ENCODE peak calls at places on chromosomes 1 and 21, in five cellular contexts. One of them, this sample, is unnamed.

GRCh38 chr1:208461680-208462079 is 217.5 kb upstream of the PLXNA2 start:
- DNase-seq in H9: no peak
- DNase-seq in H1: no peak
- DNase-seq in neuronal stem cell: no peak
- DNase-seq in mesenchymal stem cell: no peak
- DNase-seq in this sample: no peak

GRCh38 chr1:110309768-110310167 is 29.4 kb upstream of the RBM15 start:
- DNase-seq in H9: no peak
- DNase-seq in H1: no peak
- DNase-seq in neuronal stem cell: no peak
- DNase-seq in mesenchymal stem cell: peak; percentile 57
- DNase-seq in this sample: no peak

GRCh38 chr1:93005252-93005598 is 44.0 kb upstream of the DIPK1A start:
- DNase-seq in H9: no peak
- DNase-seq in H1: no peak
- DNase-seq in neuronal stem cell: no peak
- DNase-seq in mesenchymal stem cell: no peak
- DNase-seq in this sample: no peak

GRCh38 chr1:167052389-167052788 is 37.8 kb downstream of the GPA33 start:
- DNase-seq in H9: peak; percentile 81
- DNase-seq in H1: peak; percentile 38
- DNase-seq in neuronal stem cell: no peak
- DNase-seq in mesenchymal stem cell: peak; percentile 12
- DNase-seq in this sample: peak; percentile 41

GRCh38 chr1:203467550-203467921 is 8.1 kb upstream of the PRELP start:
- DNase-seq in H9: no peak
- DNase-seq in H1: no peak
- DNase-seq in neuronal stem cell: no peak
- DNase-seq in mesenchymal stem cell: no peak
- DNase-seq in this sample: no peak

GRCh38 chr1:193448682-193449461 is 262.5 kb upstream of the B3GALT2 start:
- DNase-seq in H9: no peak
- DNase-seq in H1: no peak
- DNase-seq in neuronal stem cell: no peak
- DNase-seq in mesenchymal stem cell: peak; percentile 24
- DNase-seq in this sample: no peak

GRCh38 chr1:31927661-31927980 is 10.5 kb downstream of the PTP4A2 start:
- DNase-seq in H9: no peak
- DNase-seq in H1: no peak
- DNase-seq in neuronal stem cell: no peak
- DNase-seq in mesenchymal stem cell: no peak
- DNase-seq in this sample: no peak

GRCh38 chr1:24111998-24112380 is at the start of gene MYOM3:
- DNase-seq in H9: no peak
- DNase-seq in H1: no peak
- DNase-seq in neuronal stem cell: no peak
- DNase-seq in mesenchymal stem cell: no peak
- DNase-seq in this sample: no peak

GRCh38 chr1:211697356-211697755 is 21.9 kb upstream of the NEK2 start:
- DNase-seq in H9: no peak
- DNase-seq in H1: no peak
- DNase-seq in neuronal stem cell: no peak
- DNase-seq in mesenchymal stem cell: no peak
- DNase-seq in this sample: no peak

GRCh38 chr1:160711528-160712311 is at the start of gene CD48:
- DNase-seq in H9: no peak
- DNase-seq in H1: no peak
- DNase-seq in neuronal stem cell: no peak
- DNase-seq in mesenchymal stem cell: no peak
- DNase-seq in this sample: no peak

GRCh38 chr1:222926566-222926965 is 111.7 kb downstream of the DISP1 start:
- DNase-seq in H9: no peak
- DNase-seq in H1: no peak
- DNase-seq in neuronal stem cell: no peak
- DNase-seq in mesenchymal stem cell: peak; percentile 69
- DNase-seq in this sample: no peak

GRCh38 chr1:8343464-8344001 is 25.6 kb downstream of the SLC45A1 start:
- DNase-seq in H9: peak; percentile 26
- DNase-seq in H1: no peak
- DNase-seq in neuronal stem cell: no peak
- DNase-seq in mesenchymal stem cell: peak; percentile 96
- DNase-seq in this sample: peak; percentile 79

GRCh38 chr21:46082638-46083270 is 15.2 kb upstream of the COL6A2 start:
- DNase-seq in H9: peak; percentile 20
- DNase-seq in H1: no peak
- DNase-seq in neuronal stem cell: no peak
- DNase-seq in mesenchymal stem cell: no peak
- DNase-seq in this sample: no peak
- H3K4ac ChIP-seq in H9: no peak overlapping the region
- H3K4ac ChIP-seq in H1: no peak overlapping the region
- H3K4ac ChIP-seq in neuronal stem cell: no peak overlapping the region
- H3K4ac ChIP-seq in mesenchymal stem cell: no peak overlapping the region
- H3K4ac ChIP-seq in this sample: no peak overlapping the region

DNA sequence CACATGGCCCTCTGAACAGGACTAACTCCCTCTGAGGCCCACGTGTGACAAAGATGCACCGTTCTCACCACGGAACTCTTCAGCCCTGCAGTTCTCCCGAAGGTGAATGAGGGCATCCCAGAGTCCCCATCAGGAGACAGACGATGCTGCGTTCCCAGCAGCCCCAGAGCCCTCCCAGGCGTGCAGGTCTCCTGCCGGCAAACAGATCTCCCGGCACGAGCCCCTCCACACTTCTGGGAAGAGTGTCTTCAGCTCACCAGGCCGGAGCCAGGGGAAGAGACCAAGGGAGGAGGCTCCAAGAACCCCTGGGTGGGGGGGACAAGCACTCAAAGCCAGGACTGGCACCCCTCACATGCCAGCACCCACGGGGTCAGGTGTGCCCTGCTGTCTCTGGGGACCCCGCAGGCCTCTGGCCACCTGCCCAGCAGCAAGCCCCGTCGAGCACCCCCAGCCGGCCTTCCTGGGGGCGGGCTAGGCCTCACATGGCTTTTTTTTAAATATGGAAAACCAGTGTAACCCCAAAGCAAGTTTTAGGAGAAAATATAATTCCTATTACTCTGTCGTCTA is 45.1 kb upstream of the TRAPPC10 start:
- DNase-seq in H9: no peak
- DNase-seq in H1: no peak
- DNase-seq in neuronal stem cell: no peak
- DNase-seq in mesenchymal stem cell: no peak
- DNase-seq in this sample: no peak
- H2BK12ac ChIP-seq in H9: no peak overlapping the region
- H2BK12ac ChIP-seq in H1: no peak overlapping the region
- H2BK12ac ChIP-seq in neuronal stem cell: no peak overlapping the region
- H2BK12ac ChIP-seq in mesenchymal stem cell: no peak overlapping the region
- H2BK12ac ChIP-seq in this sample: no peak overlapping the region

GRCh38 chr1:153697873-153698647 is 19.6 kb downstream of the NPR1 start:
- DNase-seq in H9: peak; percentile 56
- DNase-seq in H1: no peak
- DNase-seq in neuronal stem cell: no peak
- DNase-seq in mesenchymal stem cell: no peak
- DNase-seq in this sample: peak; percentile 54
- H4K8ac ChIP-seq in H9: no peak overlapping the region
- H4K8ac ChIP-seq in H1: peak overlapping the region; percentile 82
- H4K8ac ChIP-seq in neuronal stem cell: no peak overlapping the region
- H4K8ac ChIP-seq in mesenchymal stem cell: peak overlapping the region; percentile 96
- H4K8ac ChIP-seq in this sample: peak overlapping the region; percentile 85

GRCh38 chr1:10178602-10179407 is 31.6 kb upstream of the KIF1B start:
- DNase-seq in H9: no peak
- DNase-seq in H1: peak; percentile 5
- DNase-seq in neuronal stem cell: peak; percentile 60
- DNase-seq in mesenchymal stem cell: no peak
- DNase-seq in this sample: no peak

GRCh38 chr1:10179751-10180150 is 30.6 kb upstream of the KIF1B start:
- DNase-seq in H9: no peak
- DNase-seq in H1: no peak
- DNase-seq in neuronal stem cell: peak; percentile 55
- DNase-seq in mesenchymal stem cell: no peak
- DNase-seq in this sample: no peak

GRCh38 chr1:10181154-10181553 is 29.2 kb upstream of the KIF1B start:
- DNase-seq in H9: no peak
- DNase-seq in H1: no peak
- DNase-seq in neuronal stem cell: no peak
- DNase-seq in mesenchymal stem cell: no peak
- DNase-seq in this sample: no peak

GRCh38 chr1:10173582-10173981 is 36.8 kb upstream of the KIF1B start:
- DNase-seq in H9: no peak
- DNase-seq in H1: no peak
- DNase-seq in neuronal stem cell: no peak
- DNase-seq in mesenchymal stem cell: no peak
- DNase-seq in this sample: no peak

GRCh38 chr1:10179408-10179685 is 31.0 kb upstream of the KIF1B start:
- DNase-seq in H9: no peak
- DNase-seq in H1: no peak
- DNase-seq in neuronal stem cell: no peak
- DNase-seq in mesenchymal stem cell: no peak
- DNase-seq in this sample: no peak
- H3K4ac ChIP-seq in H9: no peak overlapping the region
- H3K4ac ChIP-seq in H1: no peak overlapping the region
- H3K4ac ChIP-seq in neuronal stem cell: no peak overlapping the region
- H3K4ac ChIP-seq in mesenchymal stem cell: no peak overlapping the region
- H3K4ac ChIP-seq in this sample: no peak overlapping the region

DNA sequence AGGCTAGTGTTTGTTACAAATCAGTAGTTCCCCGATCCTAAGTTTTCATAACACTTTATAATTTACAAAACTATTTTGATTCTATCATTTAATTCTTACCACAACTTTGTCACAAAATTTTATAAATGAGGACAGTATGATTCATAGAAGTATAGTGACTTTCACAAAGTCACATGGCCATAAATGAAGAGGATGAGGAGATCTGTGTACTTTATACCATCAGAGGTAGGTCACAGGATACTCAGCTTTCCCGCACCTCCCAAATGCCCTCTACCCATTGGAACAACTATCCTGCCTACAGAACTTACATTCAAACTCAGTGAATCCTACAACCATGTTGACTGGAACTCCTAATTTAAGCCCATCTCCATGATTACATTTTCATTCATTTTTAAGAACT is 56.3 kb downstream of the TNFSF4 start:
- DNase-seq in H9: no peak
- DNase-seq in H1: no peak
- DNase-seq in neuronal stem cell: no peak
- DNase-seq in mesenchymal stem cell: no peak
- DNase-seq in this sample: no peak
- H2BK12ac ChIP-seq in H9: no peak overlapping the region
- H2BK12ac ChIP-seq in H1: no peak overlapping the region
- H2BK12ac ChIP-seq in neuronal stem cell: no peak overlapping the region
- H2BK12ac ChIP-seq in mesenchymal stem cell: no peak overlapping the region
- H2BK12ac ChIP-seq in this sample: no peak overlapping the region

GRCh38 chr1:224226849-224227502 is 43.9 kb downstream of the DEGS1 start:
- DNase-seq in H9: no peak
- DNase-seq in H1: no peak
- DNase-seq in neuronal stem cell: no peak
- DNase-seq in mesenchymal stem cell: no peak
- DNase-seq in this sample: no peak

GRCh38 chr1:224219612-224220011 is 36.6 kb downstream of the DEGS1 start:
- DNase-seq in H9: no peak
- DNase-seq in H1: no peak
- DNase-seq in neuronal stem cell: no peak
- DNase-seq in mesenchymal stem cell: no peak
- DNase-seq in this sample: no peak

GRCh38 chr1:224219011-224219611 is 36.1 kb downstream of the DEGS1 start:
- DNase-seq in H9: no peak
- DNase-seq in H1: no peak
- DNase-seq in neuronal stem cell: no peak
- DNase-seq in mesenchymal stem cell: no peak
- DNase-seq in this sample: no peak

GRCh38 chr1:224223819-224224714 is 41.0 kb downstream of the DEGS1 start:
- DNase-seq in H9: no peak
- DNase-seq in H1: no peak
- DNase-seq in neuronal stem cell: no peak
- DNase-seq in mesenchymal stem cell: peak; percentile 91
- DNase-seq in this sample: no peak
- H4K8ac ChIP-seq in H9: no peak overlapping the region
- H4K8ac ChIP-seq in H1: no peak overlapping the region
- H4K8ac ChIP-seq in neuronal stem cell: no peak overlapping the region
- H4K8ac ChIP-seq in mesenchymal stem cell: peak overlapping the region; percentile 67
- H4K8ac ChIP-seq in this sample: no peak overlapping the region

GRCh38 chr1:109294481-109294880 is 11.5 kb upstream of the PSRC1 start:
- DNase-seq in H9: no peak
- DNase-seq in H1: no peak
- DNase-seq in neuronal stem cell: no peak
- DNase-seq in mesenchymal stem cell: no peak
- DNase-seq in this sample: no peak

GRCh38 chr1:109295712-109296415 is 10.9 kb downstream of the MYBPHL start:
- DNase-seq in H9: peak; percentile 56
- DNase-seq in H1: no peak
- DNase-seq in neuronal stem cell: no peak
- DNase-seq in mesenchymal stem cell: no peak
- DNase-seq in this sample: no peak

GRCh38 chr1:109299087-109299983 is 7.5 kb downstream of the MYBPHL start:
- DNase-seq in H9: no peak
- DNase-seq in H1: no peak
- DNase-seq in neuronal stem cell: no peak
- DNase-seq in mesenchymal stem cell: peak; percentile 89
- DNase-seq in this sample: peak; percentile 78

GRCh38 chr1:109298666-109299086 is 8.1 kb downstream of the MYBPHL start:
- DNase-seq in H9: no peak
- DNase-seq in H1: no peak
- DNase-seq in neuronal stem cell: no peak
- DNase-seq in mesenchymal stem cell: peak; percentile 68
- DNase-seq in this sample: peak; percentile 57

GRCh38 chr1:109296782-109297181 is 10.0 kb downstream of the MYBPHL start:
- DNase-seq in H9: no peak
- DNase-seq in H1: no peak
- DNase-seq in neuronal stem cell: no peak
- DNase-seq in mesenchymal stem cell: no peak
- DNase-seq in this sample: no peak
- H3K4ac ChIP-seq in H9: no peak overlapping the region
- H3K4ac ChIP-seq in H1: peak overlapping the region; percentile 37
- H3K4ac ChIP-seq in neuronal stem cell: no peak overlapping the region
- H3K4ac ChIP-seq in mesenchymal stem cell: no peak overlapping the region
- H3K4ac ChIP-seq in this sample: peak overlapping the region; percentile 93

DNA sequence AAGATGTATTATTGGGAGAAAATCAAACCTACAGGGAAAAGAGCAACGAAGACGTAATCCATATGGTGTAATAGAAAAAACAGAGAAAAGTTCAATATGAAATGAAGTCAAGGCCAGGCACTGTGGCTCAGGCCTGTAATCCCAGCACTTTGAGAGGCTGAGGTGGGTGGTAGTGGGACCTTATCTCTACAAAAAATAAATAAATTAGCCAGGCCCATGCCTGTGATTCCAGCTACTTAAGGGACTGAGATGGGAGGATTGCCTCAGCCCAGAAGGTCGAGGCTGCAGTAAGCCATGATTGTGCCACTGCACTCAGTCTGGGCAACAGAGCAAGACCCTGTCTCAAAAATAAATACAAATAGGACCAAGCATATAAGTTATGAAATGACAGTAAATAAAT is 11.4 kb downstream of the DESI2 start:
- DNase-seq in H9: no peak
- DNase-seq in H1: no peak
- DNase-seq in neuronal stem cell: no peak
- DNase-seq in mesenchymal stem cell: no peak
- DNase-seq in this sample: no peak
- H2BK12ac ChIP-seq in H9: no peak overlapping the region
- H2BK12ac ChIP-seq in H1: no peak overlapping the region
- H2BK12ac ChIP-seq in neuronal stem cell: no peak overlapping the region
- H2BK12ac ChIP-seq in mesenchymal stem cell: no peak overlapping the region
- H2BK12ac ChIP-seq in this sample: no peak overlapping the region

This sample was measured in trophoblast cell.